ENCODE peak calls at places on chromosomes 2 and 18, in nine cellular contexts. One of them, this sample, is unnamed.

GRCh38 chr2:238699307-238700121 is 148.4 kb upstream of the TWIST2 start:
- DNase-seq in fibroblast of pulmonary artery: no peak
- DNase-seq in HTR-8/SVneo: no peak
- DNase-seq in HCEC 1CT: no peak
- DNase-seq in pons: no peak
- DNase-seq in DMS79: no peak
- DNase-seq in AG10803: no peak
- DNase-seq in NCI-H1694 treated with DMSO at 0.1 percent for 48 hours: no peak
- DNase-seq in fibroblast of lung: no peak
- DNase-seq in this sample: no peak

GRCh38 chr2:17539596-17539992 is 902 bp upstream of the VSNL1 start:
- DNase-seq in fibroblast of pulmonary artery: peak; percentile 18
- DNase-seq in HTR-8/SVneo: no peak
- DNase-seq in HCEC 1CT: no peak
- DNase-seq in pons: no peak
- DNase-seq in DMS79: peak; percentile 66
- DNase-seq in AG10803: peak; percentile 24
- DNase-seq in NCI-H1694 treated with DMSO at 0.1 percent for 48 hours: no peak
- DNase-seq in fibroblast of lung: peak; percentile 81
- DNase-seq in this sample: peak; percentile 79

GRCh38 chr2:65351234-65351947 is 81.0 kb downstream of the SPRED2 start:
- DNase-seq in fibroblast of pulmonary artery: peak; percentile 58
- DNase-seq in HTR-8/SVneo: no peak
- DNase-seq in HCEC 1CT: no peak
- DNase-seq in pons: no peak
- DNase-seq in DMS79: peak; percentile 71
- DNase-seq in AG10803: no peak
- DNase-seq in NCI-H1694 treated with DMSO at 0.1 percent for 48 hours: no peak
- DNase-seq in fibroblast of lung: peak; percentile 86
- DNase-seq in this sample: no peak

GRCh38 chr18:73785276-73785675 is 362.4 kb downstream of the FBXO15 start:
- DNase-seq in fibroblast of pulmonary artery: peak; percentile 84
- DNase-seq in HTR-8/SVneo: no peak
- DNase-seq in HCEC 1CT: no peak
- DNase-seq in pons: no peak
- DNase-seq in DMS79: no peak
- DNase-seq in AG10803: peak; percentile 72
- DNase-seq in NCI-H1694 treated with DMSO at 0.1 percent for 48 hours: no peak
- DNase-seq in fibroblast of lung: peak; percentile 53
- DNase-seq in this sample: no peak

GRCh38 chr18:12574494-12575185 is 83.3 kb downstream of the SPIRE1 start:
- DNase-seq in fibroblast of pulmonary artery: no peak
- DNase-seq in HTR-8/SVneo: no peak
- DNase-seq in HCEC 1CT: no peak
- DNase-seq in pons: no peak
- DNase-seq in DMS79: no peak
- DNase-seq in AG10803: no peak
- DNase-seq in NCI-H1694 treated with DMSO at 0.1 percent for 48 hours: no peak
- DNase-seq in fibroblast of lung: peak; percentile 10
- DNase-seq in this sample: no peak

GRCh38 chr18:77114564-77115391 is 17.8 kb downstream of the MBP start:
- DNase-seq in fibroblast of pulmonary artery: peak; percentile 93
- DNase-seq in HTR-8/SVneo: no peak
- DNase-seq in HCEC 1CT: peak; percentile 92
- DNase-seq in pons: peak; percentile 91
- DNase-seq in DMS79: no peak
- DNase-seq in AG10803: peak; percentile 98
- DNase-seq in NCI-H1694 treated with DMSO at 0.1 percent for 48 hours: no peak
- DNase-seq in fibroblast of lung: peak; percentile 70
- DNase-seq in this sample: no peak

GRCh38 chr18:49045585-49045984 is 94.8 kb upstream of the SMAD7 start:
- DNase-seq in fibroblast of pulmonary artery: no peak
- DNase-seq in HTR-8/SVneo: no peak
- DNase-seq in HCEC 1CT: no peak
- DNase-seq in pons: no peak
- DNase-seq in DMS79: no peak
- DNase-seq in AG10803: no peak
- DNase-seq in NCI-H1694 treated with DMSO at 0.1 percent for 48 hours: no peak
- DNase-seq in fibroblast of lung: no peak
- DNase-seq in this sample: no peak

GRCh38 chr2:206396216-206396615 is 47.1 kb upstream of the ADAM23 start:
- DNase-seq in fibroblast of pulmonary artery: no peak
- DNase-seq in HTR-8/SVneo: no peak
- DNase-seq in HCEC 1CT: no peak
- DNase-seq in pons: no peak
- DNase-seq in DMS79: no peak
- DNase-seq in AG10803: no peak
- DNase-seq in NCI-H1694 treated with DMSO at 0.1 percent for 48 hours: no peak
- DNase-seq in fibroblast of lung: no peak
- DNase-seq in this sample: no peak

GRCh38 chr2:30192327-30192726 is 39.0 kb upstream of the LBH start:
- DNase-seq in fibroblast of pulmonary artery: no peak
- DNase-seq in HTR-8/SVneo: no peak
- DNase-seq in HCEC 1CT: no peak
- DNase-seq in pons: no peak
- DNase-seq in DMS79: no peak
- DNase-seq in AG10803: no peak
- DNase-seq in NCI-H1694 treated with DMSO at 0.1 percent for 48 hours: no peak
- DNase-seq in fibroblast of lung: no peak
- DNase-seq in this sample: no peak

GRCh38 chr2:37342636-37343211 is 1.7 kb upstream of the QPCT start:
- DNase-seq in fibroblast of pulmonary artery: no peak
- DNase-seq in HTR-8/SVneo: no peak
- DNase-seq in HCEC 1CT: no peak
- DNase-seq in pons: no peak
- DNase-seq in DMS79: no peak
- DNase-seq in AG10803: no peak
- DNase-seq in NCI-H1694 treated with DMSO at 0.1 percent for 48 hours: no peak
- DNase-seq in fibroblast of lung: no peak
- DNase-seq in this sample: no peak

GRCh38 chr2:168773719-168774521 is 28.5 kb upstream of the NOSTRIN start:
- DNase-seq in fibroblast of pulmonary artery: peak; percentile 82
- DNase-seq in HTR-8/SVneo: no peak
- DNase-seq in HCEC 1CT: peak; percentile 64
- DNase-seq in pons: peak; percentile 41
- DNase-seq in DMS79: no peak
- DNase-seq in AG10803: peak; percentile 71
- DNase-seq in NCI-H1694 treated with DMSO at 0.1 percent for 48 hours: peak; percentile 43
- DNase-seq in fibroblast of lung: peak; percentile 36
- DNase-seq in this sample: peak; percentile 25

GRCh38 chr18:13530879-13531387 is 195.4 kb downstream of the FAM210A start:
- DNase-seq in fibroblast of pulmonary artery: peak; percentile 55
- DNase-seq in HTR-8/SVneo: peak; percentile 50
- DNase-seq in HCEC 1CT: no peak
- DNase-seq in pons: peak; percentile 82
- DNase-seq in DMS79: no peak
- DNase-seq in AG10803: peak; percentile 75
- DNase-seq in NCI-H1694 treated with DMSO at 0.1 percent for 48 hours: no peak
- DNase-seq in fibroblast of lung: peak; percentile 61
- DNase-seq in this sample: no peak

GRCh38 chr2:205763708-205764501 is 81.6 kb downstream of the NRP2 start:
- DNase-seq in fibroblast of pulmonary artery: peak; percentile 91
- DNase-seq in HTR-8/SVneo: peak; percentile 9
- DNase-seq in HCEC 1CT: peak; percentile 76
- DNase-seq in pons: no peak
- DNase-seq in DMS79: no peak
- DNase-seq in AG10803: peak; percentile 95
- DNase-seq in NCI-H1694 treated with DMSO at 0.1 percent for 48 hours: peak; percentile 58
- DNase-seq in fibroblast of lung: peak; percentile 95
- DNase-seq in this sample: no peak

GRCh38 chr2:230723363-230723762 is 10.7 kb downstream of the CAB39 start:
- DNase-seq in fibroblast of pulmonary artery: peak; percentile 45
- DNase-seq in HTR-8/SVneo: no peak
- DNase-seq in HCEC 1CT: peak; percentile 18
- DNase-seq in pons: no peak
- DNase-seq in DMS79: no peak
- DNase-seq in AG10803: no peak
- DNase-seq in NCI-H1694 treated with DMSO at 0.1 percent for 48 hours: no peak
- DNase-seq in fibroblast of lung: no peak
- DNase-seq in this sample: no peak

GRCh38 chr2:166331468-166331867 is 44.3 kb downstream of the SCN9A start:
- DNase-seq in fibroblast of pulmonary artery: no peak
- DNase-seq in HTR-8/SVneo: no peak
- DNase-seq in HCEC 1CT: peak; percentile 66
- DNase-seq in pons: no peak
- DNase-seq in DMS79: no peak
- DNase-seq in AG10803: no peak
- DNase-seq in NCI-H1694 treated with DMSO at 0.1 percent for 48 hours: no peak
- DNase-seq in fibroblast of lung: no peak
- DNase-seq in this sample: no peak

GRCh38 chr2:121519732-121520640 is 10.7 kb upstream of the RNU4ATAC start:
- DNase-seq in fibroblast of pulmonary artery: no peak
- DNase-seq in HTR-8/SVneo: no peak
- DNase-seq in HCEC 1CT: no peak
- DNase-seq in pons: peak; percentile 99
- DNase-seq in DMS79: no peak
- DNase-seq in AG10803: no peak
- DNase-seq in NCI-H1694 treated with DMSO at 0.1 percent for 48 hours: no peak
- DNase-seq in fibroblast of lung: peak; percentile 37
- DNase-seq in this sample: no peak

GRCh38 chr18:68763082-68763481 is 34.8 kb upstream of the CCDC102B start:
- DNase-seq in fibroblast of pulmonary artery: peak; percentile 86
- DNase-seq in HTR-8/SVneo: no peak
- DNase-seq in HCEC 1CT: peak; percentile 68
- DNase-seq in pons: no peak
- DNase-seq in DMS79: no peak
- DNase-seq in AG10803: no peak
- DNase-seq in NCI-H1694 treated with DMSO at 0.1 percent for 48 hours: no peak
- DNase-seq in fibroblast of lung: peak; percentile 44
- DNase-seq in this sample: no peak

GRCh38 chr2:174078275-174078674 is 113.1 kb upstream of the SP3 start:
- DNase-seq in fibroblast of pulmonary artery: peak; percentile 40
- DNase-seq in HTR-8/SVneo: no peak
- DNase-seq in HCEC 1CT: peak; percentile 23
- DNase-seq in pons: no peak
- DNase-seq in DMS79: no peak
- DNase-seq in AG10803: peak; percentile 25
- DNase-seq in NCI-H1694 treated with DMSO at 0.1 percent for 48 hours: peak; percentile 36
- DNase-seq in fibroblast of lung: peak; percentile 11
- DNase-seq in this sample: no peak

GRCh38 chr2:231260442-231260841 is 62.0 kb downstream of the ARMC9 start:
- DNase-seq in fibroblast of pulmonary artery: peak; percentile 7
- DNase-seq in HTR-8/SVneo: no peak
- DNase-seq in HCEC 1CT: no peak
- DNase-seq in pons: no peak
- DNase-seq in DMS79: no peak
- DNase-seq in AG10803: no peak
- DNase-seq in NCI-H1694 treated with DMSO at 0.1 percent for 48 hours: no peak
- DNase-seq in fibroblast of lung: peak; percentile 43
- DNase-seq in this sample: no peak

GRCh38 chr2:168692132-168692762 is 110.2 kb upstream of the NOSTRIN start:
- DNase-seq in fibroblast of pulmonary artery: no peak
- DNase-seq in HTR-8/SVneo: no peak
- DNase-seq in HCEC 1CT: no peak
- DNase-seq in pons: no peak
- DNase-seq in DMS79: no peak
- DNase-seq in AG10803: no peak
- DNase-seq in NCI-H1694 treated with DMSO at 0.1 percent for 48 hours: no peak
- DNase-seq in fibroblast of lung: no peak
- DNase-seq in this sample: no peak

GRCh38 chr2:156057647-156058046 is 274.9 kb downstream of the NR4A2 start:
- DNase-seq in fibroblast of pulmonary artery: no peak
- DNase-seq in HTR-8/SVneo: no peak
- DNase-seq in HCEC 1CT: no peak
- DNase-seq in pons: no peak
- DNase-seq in DMS79: no peak
- DNase-seq in AG10803: no peak
- DNase-seq in NCI-H1694 treated with DMSO at 0.1 percent for 48 hours: no peak
- DNase-seq in fibroblast of lung: peak; percentile 2
- DNase-seq in this sample: no peak

GRCh38 chr2:115558725-115559124 is 1116.3 kb downstream of the DPP10 start:
- DNase-seq in fibroblast of pulmonary artery: no peak
- DNase-seq in HTR-8/SVneo: no peak
- DNase-seq in HCEC 1CT: no peak
- DNase-seq in pons: no peak
- DNase-seq in DMS79: no peak
- DNase-seq in AG10803: no peak
- DNase-seq in NCI-H1694 treated with DMSO at 0.1 percent for 48 hours: no peak
- DNase-seq in fibroblast of lung: no peak
- DNase-seq in this sample: no peak

GRCh38 chr2:214069254-214069653 is 341.6 kb upstream of the VWC2L start:
- DNase-seq in fibroblast of pulmonary artery: peak; percentile 83
- DNase-seq in HTR-8/SVneo: peak; percentile 76
- DNase-seq in HCEC 1CT: peak; percentile 94
- DNase-seq in pons: peak; percentile 63
- DNase-seq in DMS79: no peak
- DNase-seq in AG10803: peak; percentile 89
- DNase-seq in NCI-H1694 treated with DMSO at 0.1 percent for 48 hours: no peak
- DNase-seq in fibroblast of lung: peak; percentile 95
- DNase-seq in this sample: peak; percentile 98

GRCh38 chr2:225004531-225004930 is 37.7 kb downstream of the DOCK10 start:
- DNase-seq in fibroblast of pulmonary artery: peak; percentile 44
- DNase-seq in HTR-8/SVneo: no peak
- DNase-seq in HCEC 1CT: peak; percentile 45
- DNase-seq in pons: no peak
- DNase-seq in DMS79: no peak
- DNase-seq in AG10803: peak; percentile 73
- DNase-seq in NCI-H1694 treated with DMSO at 0.1 percent for 48 hours: no peak
- DNase-seq in fibroblast of lung: peak; percentile 59
- DNase-seq in this sample: no peak

GRCh38 chr2:69638630-69639029 is 4.9 kb downstream of the AAK1 start:
- DNase-seq in fibroblast of pulmonary artery: no peak
- DNase-seq in HTR-8/SVneo: no peak
- DNase-seq in HCEC 1CT: no peak
- DNase-seq in pons: no peak
- DNase-seq in DMS79: no peak
- DNase-seq in AG10803: no peak
- DNase-seq in NCI-H1694 treated with DMSO at 0.1 percent for 48 hours: no peak
- DNase-seq in fibroblast of lung: no peak
- DNase-seq in this sample: no peak

GRCh38 chr2:218429951-218430692 is 11.2 kb downstream of the VIL1 start:
- DNase-seq in fibroblast of pulmonary artery: no peak
- DNase-seq in HTR-8/SVneo: no peak
- DNase-seq in HCEC 1CT: no peak
- DNase-seq in pons: no peak
- DNase-seq in DMS79: no peak
- DNase-seq in AG10803: no peak
- DNase-seq in NCI-H1694 treated with DMSO at 0.1 percent for 48 hours: no peak
- DNase-seq in fibroblast of lung: no peak
- DNase-seq in this sample: no peak

GRCh38 chr2:159612255-159612901 is 4.0 kb downstream of the BAZ2B start:
- DNase-seq in fibroblast of pulmonary artery: peak; percentile 56
- DNase-seq in HTR-8/SVneo: no peak
- DNase-seq in HCEC 1CT: peak; percentile 65
- DNase-seq in pons: peak; percentile 73
- DNase-seq in DMS79: peak; percentile 49
- DNase-seq in AG10803: peak; percentile 16
- DNase-seq in NCI-H1694 treated with DMSO at 0.1 percent for 48 hours: peak; percentile 84
- DNase-seq in fibroblast of lung: peak; percentile 44
- DNase-seq in this sample: peak; percentile 44

GRCh38 chr18:4871197-4871596 is 325.9 kb downstream of the AKAIN1 start:
- DNase-seq in fibroblast of pulmonary artery: no peak
- DNase-seq in HTR-8/SVneo: no peak
- DNase-seq in HCEC 1CT: no peak
- DNase-seq in pons: no peak
- DNase-seq in DMS79: no peak
- DNase-seq in AG10803: no peak
- DNase-seq in NCI-H1694 treated with DMSO at 0.1 percent for 48 hours: no peak
- DNase-seq in fibroblast of lung: no peak
- DNase-seq in this sample: no peak

GRCh38 chr2:240877460-240878340 is 9.1 kb downstream of the AGXT start:
- DNase-seq in fibroblast of pulmonary artery: no peak
- DNase-seq in HTR-8/SVneo: no peak
- DNase-seq in HCEC 1CT: no peak
- DNase-seq in pons: no peak
- DNase-seq in DMS79: no peak
- DNase-seq in AG10803: no peak
- DNase-seq in NCI-H1694 treated with DMSO at 0.1 percent for 48 hours: no peak
- DNase-seq in fibroblast of lung: no peak
- DNase-seq in this sample: no peak

GRCh38 chr18:8912348-8913057 is 190.0 kb upstream of the NDUFV2 start:
- DNase-seq in fibroblast of pulmonary artery: no peak
- DNase-seq in HTR-8/SVneo: no peak
- DNase-seq in HCEC 1CT: no peak
- DNase-seq in pons: no peak
- DNase-seq in DMS79: peak; percentile 20
- DNase-seq in AG10803: no peak
- DNase-seq in NCI-H1694 treated with DMSO at 0.1 percent for 48 hours: peak; percentile 96
- DNase-seq in fibroblast of lung: no peak
- DNase-seq in this sample: peak; percentile 74

GRCh38 chr2:240393831-240394410 is 41.5 kb upstream of the GPC1 start:
- DNase-seq in fibroblast of pulmonary artery: no peak
- DNase-seq in HTR-8/SVneo: no peak
- DNase-seq in HCEC 1CT: peak; percentile 38
- DNase-seq in pons: no peak
- DNase-seq in DMS79: no peak
- DNase-seq in AG10803: no peak
- DNase-seq in NCI-H1694 treated with DMSO at 0.1 percent for 48 hours: no peak
- DNase-seq in fibroblast of lung: peak; percentile 53
- DNase-seq in this sample: no peak

This sample was measured in NCI-H446 treated with DMSO at 0.1 percent for 48 hours.